ENCODE peak calls at places on chromosome 9, in seven cellular contexts. U is DMS53, M is aorta, S is AML-193, D is T follicular helper cell, E is RWPE1, O is transverse colon. I is an unnamed sample.

GRCh38 chr9:73154760-73155159 is 3.1 kb downstream of the ANXA1 start:
- DNase-seq in U (no peak), M (no peak), S (peak; percentile 73), D (no peak), E (no peak), O (no peak), I (no peak)

GRCh38 chr9:99103909-99104458 is 929 bp upstream of the TGFBR1 start:
- DNase-seq in U (no peak), M (peak; percentile 77), S (no peak), D (no peak), E (peak; percentile 59), O (no peak), I (no peak)

GRCh38 chr9:83154821-83155220 is 91.9 kb upstream of the RASEF start:
- DNase-seq in U (peak; percentile 62), M (no peak), S (no peak), D (no peak), E (no peak), O (no peak), I (no peak)

GRCh38 chr9:32550046-32550608 is 2.0 kb upstream of the SMIM27 start:
- DNase-seq in U (peak; percentile 30), M (no peak), S (no peak), D (no peak), E (peak; percentile 18), O (no peak), I (peak; percentile 1)

GRCh38 chr9:8223861-8224260 is 424.3 kb upstream of the DMAC1 start:
- DNase-seq in U (no peak), M (no peak), S (no peak), D (no peak), E (no peak), O (no peak), I (no peak)

GRCh38 chr9:31588010-31588409 is 796.4 kb upstream of the ACO1 start:
- DNase-seq in U (peak; percentile 34), M (no peak), S (no peak), D (no peak), E (no peak), O (no peak), I (no peak)

GRCh38 chr9:20286969-20287368 is 335.3 kb downstream of the MLLT3 start:
- DNase-seq in U (no peak), M (no peak), S (no peak), D (no peak), E (no peak), O (no peak), I (no peak)

GRCh38 chr9:69131682-69132081 is 42.4 kb upstream of the TJP2 start:
- DNase-seq in U (no peak), M (no peak), S (no peak), D (no peak), E (peak; percentile 93), O (no peak), I (no peak)

GRCh38 chr9:121122450-121123032 is 47.8 kb downstream of the CNTRL start:
- DNase-seq in U (no peak), M (no peak), S (no peak), D (no peak), E (no peak), O (no peak), I (peak; percentile 21)

GRCh38 chr9:35085078-35085477 is 5.3 kb upstream of the FANCG start:
- DNase-seq in U (no peak), M (no peak), S (no peak), D (no peak), E (no peak), O (no peak), I (no peak)

GRCh38 chr9:36164989-36165388 is 4.2 kb upstream of the CCIN start:
- DNase-seq in U (peak; percentile 16), M (peak; percentile 52), S (no peak), D (no peak), E (no peak), O (no peak), I (no peak)

GRCh38 chr9:115880221-115880620 is 273.4 kb upstream of the PAPPA start:
- DNase-seq in U (no peak), M (no peak), S (no peak), D (no peak), E (no peak), O (no peak), I (no peak)

GRCh38 chr9:98854206-98854756 is 46.8 kb downstream of the GALNT12 start:
- DNase-seq in U (no peak), M (no peak), S (no peak), D (no peak), E (no peak), O (no peak), I (no peak)

GRCh38 chr9:90445391-90445790 is 197.2 kb downstream of the DIRAS2 start:
- DNase-seq in U (no peak), M (no peak), S (no peak), D (no peak), E (no peak), O (no peak), I (no peak)

GRCh38 chr9:136546697-136547481 is 1.0 kb upstream of the NOTCH1 start:
- DNase-seq in U (peak; percentile 66), M (peak; percentile 90), S (peak; percentile 31), D (no peak), E (peak; percentile 72), O (peak; percentile 81), I (peak; percentile 80)

GRCh38 chr9:119368681-119369581 is at the start of gene BRINP1:
- DNase-seq in U (peak; percentile 92), M (peak; percentile 77), S (no peak), D (no peak), E (peak; percentile 19), O (no peak), I (peak; percentile 52)

GRCh38 chr9:134966697-134967546 is 49.2 kb upstream of the FCN1 start:
- DNase-seq in U (no peak), M (peak; percentile 65), S (no peak), D (no peak), E (no peak), O (no peak), I (no peak)

I was measured in T47D.